ENCODE peak calls at places on chromosomes 13 and 19, in seven cellular contexts. N is HFF-Myc, I is head of caudate nucleus, J is SK-MEL-5, B is NCI-H2081, M is lower leg skin, O is HT-29. C is an unnamed sample.

GRCh38 chr13:107422421-107422820 is 792.9 kb downstream of the LIG4 start:
- DNase-seq in N (no peak), I (no peak), J (no peak), B (no peak), M (no peak), O (no peak), C (no peak)

GRCh38 chr13:110475117-110475516 is 86.4 kb downstream of the RAB20 start:
- DNase-seq in N (no peak), I (no peak), J (no peak), B (no peak), M (no peak), O (no peak), C (no peak)

GRCh38 chr13:62704795-62705329 is 1289.2 kb upstream of the PCDH20 start:
- DNase-seq in N (no peak), I (no peak), J (no peak), B (peak), M (no peak), O (no peak), C (no peak)

GRCh38 chr19:57267294-57267693 is 13.0 kb upstream of the ZNF460 start:
- DNase-seq in N (no peak), I (no peak), J (no peak), B (no peak), M (no peak), O (no peak), C (no peak)

GRCh38 chr13:41244555-41244954 is 18.8 kb downstream of the MTRF1 start:
- DNase-seq in N (no peak), I (no peak), J (peak), B (no peak), M (no peak), O (no peak), C (no peak)

GRCh38 chr19:5547881-5548280 is 19.9 kb downstream of the TINCR start:
- DNase-seq in N (no peak), I (no peak), J (peak), B (peak), M (no peak), O (peak), C (no peak)

GRCh38 chr13:113114511-113115362 is 7.9 kb upstream of the F10 start:
- DNase-seq in N (no peak), I (no peak), J (no peak), B (no peak), M (peak), O (no peak), C (peak)

GRCh38 chr13:75724742-75725504 is 88.8 kb downstream of the LMO7 start:
- DNase-seq in N (no peak), I (no peak), J (no peak), B (peak), M (no peak), O (peak), C (no peak)

GRCh38 chr19:41449079-41449864 is 6.3 kb downstream of the ERICH4 start:
- DNase-seq in N (no peak), I (peak), J (peak), B (peak), M (peak), O (peak), C (peak)

GRCh38 chr13:26941345-26942174 is 181.0 kb upstream of the GPR12 start:
- DNase-seq in N (no peak), I (no peak), J (no peak), B (no peak), M (peak), O (no peak), C (no peak)

GRCh38 chr19:45446944-45447343 is 20.9 kb upstream of the FOSB start:
- DNase-seq in N (no peak), I (no peak), J (no peak), B (no peak), M (peak), O (no peak), C (peak)

GRCh38 chr13:91297503-91297902 is 50.0 kb upstream of the MIR17HG start:
- DNase-seq in N (no peak), I (no peak), J (no peak), B (no peak), M (no peak), O (no peak), C (no peak)

GRCh38 chr19:56309511-56310185 is 5.0 kb downstream of the ZSCAN5A start:
- DNase-seq in N (no peak), I (peak), J (peak), B (peak), M (no peak), O (peak), C (no peak)

GRCh38 chr13:45119469-45119989 is 781 bp upstream of the GTF2F2 start:
- DNase-seq in N (no peak), I (peak), J (peak), B (no peak), M (no peak), O (peak), C (no peak)

GRCh38 chr13:111474136-111475002 is 153.9 kb downstream of the TEX29 start:
- DNase-seq in N (peak), I (no peak), J (peak), B (peak), M (peak), O (peak), C (no peak)

GRCh38 chr13:62473190-62473943 is 1057.7 kb upstream of the PCDH20 start:
- DNase-seq in N (no peak), I (no peak), J (no peak), B (no peak), M (no peak), O (no peak), C (no peak)

GRCh38 chr13:33372251-33372919 is 86.8 kb upstream of the STARD13 start:
- DNase-seq in N (no peak), I (no peak), J (peak), B (no peak), M (no peak), O (no peak), C (no peak)

C was measured in ureter.